ENCODE peak calls at places on chromosome 6, in four cellular contexts. S is endodermal cell, B is heart right ventricle, O is colonic mucosa. N is an unnamed sample. For H3K27me3, the result is how much of the 10 kb centered on the place peaks cover.

GRCh38 chr6:13794184-13794583 is 20.2 kb downstream of the MCUR1 start:
- DNase-seq in S (no peak), B (no peak), O (no peak), N (peak)

GRCh38 chr6:16031278-16031981 is 97.5 kb upstream of the MYLIP start:
- DNase-seq in S (no peak), B (no peak), O (no peak), N (no peak)

GRCh38 chr6:87421576-87421975 is 13.8 kb downstream of the CFAP206 start:
- DNase-seq in S (no peak), B (no peak), O (no peak), N (no peak)

GRCh38 chr6:147738516-147739187 is 230.2 kb downstream of the SAMD5 start:
- DNase-seq in S (no peak), B (no peak), O (no peak), N (peak)

GRCh38 chr6:158039178-158039557 is 57.5 kb downstream of the SYNJ2 start:
- DNase-seq in S (peak), B (no peak), O (no peak), N (no peak)

GRCh38 chr6:40874495-40874894 is 164.5 kb downstream of the UNC5CL start:
- DNase-seq in S (peak), B (no peak), O (no peak), N (no peak)

GRCh38 chr6:57172136-57173055 is at the start of gene BAG2:
- DNase-seq in S (peak), B (peak), O (peak), N (peak)

GRCh38 chr6:169791721-169792131 is 40.3 kb downstream of the ERMARD start:
- DNase-seq in S (peak), B (no peak), O (no peak), N (no peak)

GRCh38 chr6:136125585-136125984 is 124.5 kb downstream of the MTFR2 start:
- DNase-seq in S (no peak), B (no peak), O (no peak), N (no peak)

GRCh38 chr6:92706976-92707375 is 712.4 kb downstream of the EPHA7 start:
- DNase-seq in S (no peak), B (no peak), O (no peak), N (no peak)

DNA sequence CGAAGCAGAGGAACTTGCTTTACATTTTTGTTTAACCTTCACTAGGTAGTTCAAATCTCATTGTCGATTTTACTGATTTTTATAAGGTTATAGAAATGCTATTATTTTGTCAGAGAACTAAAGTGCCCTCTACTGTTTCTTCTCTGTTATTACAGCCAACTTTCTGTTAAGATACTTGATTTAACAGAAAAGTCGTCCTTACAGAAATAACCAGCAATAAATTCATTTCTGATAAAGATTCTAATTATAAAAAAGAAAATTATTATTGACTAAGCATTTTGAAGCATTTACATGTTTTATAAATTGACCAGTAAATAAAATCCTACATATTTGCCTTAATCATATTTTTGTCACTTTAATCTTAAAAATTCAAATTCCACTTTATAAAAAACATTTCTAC is 60.8 kb downstream of the OGFRL1 start:
- DNase-seq in S (no peak), B (no peak), O (no peak), N (peak)
- H3K4me3 ChIP-seq in S (no peak), B (no peak), O (no peak), N (no peak)

GRCh38 chr6:125741336-125741735 is 8.1 kb upstream of the HEY2 start:
- DNase-seq in S (no peak), B (no peak), O (no peak), N (no peak)
- H3K27me3 ChIP-seq in S (under half), B (half or more), O (under half), N (under half)

DNA sequence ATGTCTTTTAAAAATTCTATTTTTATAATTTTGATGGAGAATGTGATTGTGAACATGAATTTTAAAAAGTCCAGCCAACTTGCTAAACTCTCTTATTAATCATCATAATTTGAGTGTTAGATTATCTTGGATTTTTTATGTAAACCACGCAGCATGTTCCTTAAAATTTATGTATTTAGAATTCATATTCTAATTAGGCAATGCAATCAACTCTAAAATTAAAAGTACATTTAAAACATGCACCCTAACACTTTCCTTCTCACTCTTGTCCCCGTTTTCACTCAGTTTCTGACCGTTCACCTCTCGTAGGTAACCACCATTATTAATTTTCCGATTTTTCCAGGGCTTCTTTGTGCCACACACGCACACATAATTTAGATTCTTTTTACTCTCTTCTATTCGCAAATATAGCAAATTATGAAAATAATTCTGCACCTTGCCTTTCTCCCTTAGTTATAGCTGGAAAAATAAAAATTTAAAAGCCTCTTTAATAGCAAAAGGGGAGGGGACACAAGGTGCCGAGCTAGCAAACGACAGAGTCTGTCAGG is 329 bp upstream of the ZKSCAN3 start:
- DNase-seq in S (no peak), B (no peak), O (no peak), N (no peak)
- H3K4me3 ChIP-seq in S (peak), B (peak), O (peak), N (peak)

GRCh38 chr6:38805127-38805655 is 90.1 kb downstream of the DNAH8 start:
- DNase-seq in S (no peak), B (no peak), O (no peak), N (peak)
- H3K27me3 ChIP-seq in S (under half), B (under half), O (under half), N (under half)

GRCh38 chr6:43668151-43669028 is 19.2 kb downstream of the MRPS18A start:
- DNase-seq in S (peak), B (peak), O (peak), N (peak)

GRCh38 chr6:43669050-43669921 is 18.3 kb downstream of the MRPS18A start:
- DNase-seq in S (peak), B (peak), O (peak), N (peak)

GRCh38 chr6:43665376-43665775 is 20.5 kb downstream of the RSPH9 start:
- DNase-seq in S (no peak), B (no peak), O (no peak), N (no peak)

GRCh38 chr6:43666181-43666920 is 21.2 kb downstream of the MRPS18A start:
- DNase-seq in S (no peak), B (no peak), O (no peak), N (no peak)

GRCh38 chr6:43667245-43668150 is 20.1 kb downstream of the MRPS18A start:
- DNase-seq in S (peak), B (peak), O (peak), N (peak)
- H3K4me3 ChIP-seq in S (no peak), B (no peak), O (no peak), N (no peak)

DNA sequence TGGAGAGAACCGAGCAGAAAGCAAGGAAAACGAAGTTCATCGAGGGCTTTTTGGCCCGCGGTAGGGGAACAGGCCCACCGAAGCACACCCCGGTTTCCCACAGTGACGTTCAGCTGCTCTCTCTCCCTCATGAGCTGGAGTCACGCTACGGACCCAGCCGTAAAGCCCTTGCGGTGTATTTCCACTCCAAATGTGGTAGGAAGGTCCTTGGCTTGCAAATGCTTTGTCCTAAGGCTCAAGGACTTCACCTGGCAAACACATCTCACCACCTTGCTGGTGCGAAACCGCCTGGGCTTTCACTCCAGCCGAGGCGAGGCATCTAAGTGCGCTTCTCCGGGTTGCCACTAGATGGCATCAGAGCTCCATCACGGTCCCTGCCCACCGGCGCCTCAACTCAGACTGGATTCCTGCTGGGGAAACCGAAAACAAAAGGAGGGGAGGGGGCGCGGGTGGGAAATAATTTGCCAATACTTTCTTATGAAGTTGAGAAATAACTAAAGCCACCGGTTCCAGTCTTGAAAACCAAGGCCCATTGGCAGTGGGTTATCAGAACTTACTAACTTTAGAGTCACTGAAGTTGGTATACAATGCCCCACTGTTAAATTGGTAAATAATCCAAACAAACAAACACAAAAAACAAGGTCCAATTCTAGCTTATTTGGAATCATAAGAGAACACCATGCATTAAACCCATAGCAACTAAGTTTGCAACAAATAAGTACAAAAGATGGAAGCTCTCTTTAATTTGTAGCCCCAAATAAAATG is 13.4 kb upstream of the FOXC1 start:
- DNase-seq in S (peak), B (peak), O (peak), N (peak)
- H3K27me3 ChIP-seq in S (under half), B (half or more), O (under half), N (half or more)

GRCh38 chr6:34179106-34179720 is 33.3 kb upstream of the GRM4 start:
- DNase-seq in S (peak), B (no peak), O (no peak), N (no peak)

GRCh38 chr6:34177181-34177591 is 31.3 kb upstream of the GRM4 start:
- DNase-seq in S (no peak), B (no peak), O (no peak), N (no peak)

GRCh38 chr6:34181903-34182302 is 36.0 kb upstream of the GRM4 start:
- DNase-seq in S (no peak), B (no peak), O (no peak), N (no peak)

GRCh38 chr6:34178361-34179105 is 32.6 kb upstream of the GRM4 start:
- DNase-seq in S (peak), B (no peak), O (no peak), N (no peak)

DNA sequence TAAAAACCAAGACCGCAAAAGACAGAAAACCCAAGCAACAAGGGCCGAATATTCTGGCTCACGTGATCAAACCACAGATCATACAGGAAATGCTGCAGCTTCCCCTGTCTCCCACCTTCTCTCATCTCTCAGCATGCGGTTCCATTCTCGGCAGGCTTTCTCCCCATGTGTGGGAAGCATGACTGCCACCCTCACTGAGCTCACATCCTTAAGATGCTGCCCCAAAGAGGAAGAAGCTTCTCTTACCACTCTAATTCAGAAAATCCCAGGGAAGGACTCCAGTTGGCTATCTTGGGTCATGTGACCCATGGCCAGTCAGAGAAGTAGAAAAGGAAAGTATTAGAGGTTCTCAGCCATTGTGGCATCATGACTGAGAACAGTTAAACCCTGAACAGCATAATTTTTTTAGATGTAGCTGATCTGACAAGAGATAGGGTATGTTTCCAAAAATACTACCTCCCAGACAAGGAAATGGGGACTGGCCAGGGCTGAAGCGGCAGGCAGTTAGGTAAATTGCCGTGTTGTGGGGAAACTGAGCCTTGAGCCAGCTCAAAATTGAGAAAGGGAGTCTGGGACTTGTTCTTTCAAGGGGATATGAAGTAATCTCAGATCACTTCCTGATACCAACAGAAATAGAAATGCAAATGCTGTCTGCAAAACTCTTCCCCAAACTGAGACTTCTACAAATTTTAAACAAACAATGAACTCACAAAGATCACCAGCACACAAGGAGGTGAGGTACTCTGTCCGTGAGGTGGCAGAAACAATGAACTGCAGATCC is 37.1 kb upstream of the GRM4 start:
- DNase-seq in S (no peak), B (no peak), O (peak), N (no peak)
- H3K4me3 ChIP-seq in S (no peak), B (no peak), O (no peak), N (no peak)

DNA sequence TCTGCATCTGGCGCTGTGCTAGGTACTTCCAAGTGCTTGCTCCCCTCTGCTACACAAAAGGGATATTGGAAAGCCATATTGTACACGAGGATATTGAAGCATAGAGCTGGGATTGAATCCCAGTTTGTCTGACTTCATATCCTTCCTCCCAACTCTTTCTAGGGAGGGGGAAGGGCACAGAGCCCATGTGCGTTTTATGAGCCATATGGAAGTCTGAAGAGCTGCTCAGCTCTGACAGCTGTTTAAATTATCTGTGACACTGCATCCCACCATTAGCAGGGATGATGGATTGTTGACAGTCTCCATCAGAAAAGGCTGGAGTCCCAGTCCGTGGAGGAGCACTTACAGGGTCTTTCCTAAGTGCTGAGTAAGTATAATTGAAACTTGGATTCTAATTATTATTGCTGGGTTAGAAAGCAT is 18.4 kb downstream of the TIAM2 start:
- DNase-seq in S (no peak), B (no peak), O (no peak), N (no peak)
- H3K27me3 ChIP-seq in S (under half), B (under half), O (under half), N (under half)

DNA sequence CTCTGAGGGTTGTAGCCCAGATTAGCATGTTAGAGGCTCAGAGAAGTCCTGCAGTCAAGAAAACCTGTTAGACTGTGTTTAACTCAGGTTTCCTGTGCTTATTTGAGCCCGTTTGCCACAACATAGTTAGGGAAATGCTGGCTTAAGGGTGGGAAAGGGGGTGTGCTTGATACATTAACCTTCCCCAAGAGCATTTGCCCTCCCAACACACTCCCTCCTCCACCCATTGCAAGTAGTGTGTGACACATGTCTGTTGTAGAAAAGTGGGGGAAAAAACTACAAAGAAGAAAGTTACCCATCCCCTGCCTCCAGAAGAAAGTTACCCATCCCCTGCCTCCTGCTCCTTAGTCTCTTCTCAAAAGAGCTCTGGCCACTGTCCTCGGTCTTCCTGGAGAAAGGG is 36.8 kb upstream of the MRPS18A start:
- DNase-seq in S (no peak), B (no peak), O (no peak), N (no peak)
- H3K4me3 ChIP-seq in S (no peak), B (no peak), O (no peak), N (no peak)

DNA sequence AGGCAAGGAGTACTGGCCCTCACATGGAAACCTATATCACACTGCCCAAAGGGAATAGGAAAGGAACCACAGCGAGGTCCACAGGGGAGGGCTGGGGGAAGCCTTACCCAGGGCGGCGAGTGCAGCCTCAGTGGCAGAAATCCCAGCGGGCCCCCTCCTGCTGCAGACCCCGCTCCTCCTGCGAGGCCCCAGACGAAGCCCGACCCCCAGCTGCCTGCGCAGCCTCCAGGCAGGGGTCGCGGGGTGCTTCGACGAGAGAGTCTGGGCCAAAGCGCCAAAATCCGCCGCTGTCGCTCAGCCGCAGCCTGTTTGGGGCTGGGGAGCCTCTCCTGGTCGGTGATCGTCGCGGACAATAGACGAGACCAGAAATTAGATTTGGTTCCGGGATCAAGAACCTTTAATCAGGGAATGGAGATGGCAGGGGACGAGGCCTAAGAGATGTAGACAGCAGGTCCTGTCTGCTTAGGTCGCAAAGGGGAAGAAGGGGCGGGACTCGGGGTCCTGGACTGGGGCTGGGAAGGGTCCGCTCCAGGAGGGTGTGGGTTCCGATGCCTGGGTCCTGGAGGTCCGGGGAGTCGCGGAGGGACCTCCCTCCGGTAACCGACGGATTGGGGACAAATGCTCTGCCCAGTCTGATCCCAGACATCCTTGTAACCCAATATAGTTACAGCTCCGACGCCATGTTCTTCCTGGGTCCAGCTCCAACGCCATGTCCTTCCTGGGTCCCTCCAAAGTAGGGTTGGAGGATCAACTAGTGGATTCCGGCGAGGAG is 36.4 kb upstream of the HLA-E start:
- DNase-seq in S (no peak), B (no peak), O (no peak), N (no peak)
- H3K27me3 ChIP-seq in S (half or more), B (half or more), O (half or more), N (half or more)

N was measured in adipocyte.